ENCODE peak calls at places on chromosome 20, in four cellular contexts. W is iPS-NIHi11, O is AG04450, M is type B pancreatic cell. F is an unnamed sample.

GRCh38 chr20:1906361-1907051 is 11.3 kb downstream of the SIRPA start:
- DNase-seq in M (no peak), O (no peak), W (no peak), F (no peak)

GRCh38 chr20:63382551-63383300 is 21.6 kb upstream of the CHRNA4 start:
- DNase-seq in M (no peak), W (no peak), O (no peak), F (no peak)

GRCh38 chr20:37837934-37838333 is 65.0 kb upstream of the VSTM2L start:
- DNase-seq in O (no peak), W (no peak), M (no peak), F (no peak)

GRCh38 chr20:63044204-63044600 is 37.4 kb upstream of the BHLHE23 start:
- DNase-seq in O (no peak), M (no peak), W (no peak), F (no peak)

GRCh38 chr20:59163641-59164530 is at the start of gene ZNF831:
- DNase-seq in M (no peak), W (no peak), O (no peak), F (no peak)

GRCh38 chr20:60000271-60001026 is 42.2 kb downstream of the CDH26 start:
- DNase-seq in O (no peak), M (no peak), W (no peak), F (no peak)

GRCh38 chr20:63068711-63069367 is 62.1 kb upstream of the BHLHE23 start:
- DNase-seq in O (no peak), M (no peak), W (no peak), F (no peak)

GRCh38 chr20:24033151-24033550 is 44.6 kb upstream of the GGTLC1 start:
- DNase-seq in O (no peak), W (no peak), M (no peak), F (no peak)

GRCh38 chr20:45268531-45268930 is 14.2 kb upstream of the SLPI start:
- DNase-seq in M (no peak), O (no peak), W (no peak), F (no peak)

GRCh38 chr20:21433329-21433890 is 36.1 kb upstream of the NKX2-4 start:
- DNase-seq in M (no peak), O (no peak), W (no peak), F (no peak)

GRCh38 chr20:17236766-17237165 is 9.9 kb downstream of the PCSK2 start:
- DNase-seq in W (no peak), M (no peak), O (no peak), F (no peak)

GRCh38 chr20:19993937-19994667 is 23.1 kb upstream of the NAA20 start:
- DNase-seq in O (no peak), M (no peak), W (no peak), F (no peak)

GRCh38 chr20:2341336-2341735 is 39.4 kb upstream of the TGM6 start:
- DNase-seq in W (no peak), M (no peak), O (no peak), F (no peak)

GRCh38 chr20:11719153-11719552 is 198.5 kb upstream of the BTBD3 start:
- DNase-seq in O (no peak), M (no peak), W (peak), F (no peak)

GRCh38 chr20:2652724-2653510 is 485 bp downstream of the NOP56 start:
- DNase-seq in W (peak), M (no peak), O (no peak), F (no peak)

GRCh38 chr20:53834044-53834442 is 236.4 kb downstream of the BCAS1 start:
- DNase-seq in W (no peak), O (no peak), M (no peak), F (peak)

F was measured in GM06990.